ENCODE peak calls at places on chromosome 19, in five cellular contexts. R is SK-N-SH, P is neural progenitor cell, I is PC-3, D is colonic mucosa. C is an unnamed sample.

GRCh38 chr19:43739419-43739818 is 15.3 kb downstream of the SMG9 start:
- DNase-seq in R (no peak), P (no peak), I (no peak), D (peak; percentile 88), C (peak; percentile 49)

GRCh38 chr19:35363001-35363590 is 4.8 kb downstream of the FFAR3 start:
- DNase-seq in R (no peak), P (no peak), I (no peak), D (no peak), C (no peak)

GRCh38 chr19:10535613-10536012 is 8.1 kb upstream of the ATG4D start:
- DNase-seq in R (no peak), P (no peak), I (no peak), D (no peak), C (no peak)

GRCh38 chr19:28023064-28023463 is 1189.9 kb downstream of the UQCRFS1 start:
- DNase-seq in R (no peak), P (no peak), I (no peak), D (no peak), C (no peak)

GRCh38 chr19:50258918-50259372 is 55.5 kb downstream of the MYH14 start:
- DNase-seq in R (peak; percentile 71), P (peak; percentile 57), I (peak; percentile 21), D (peak; percentile 34), C (peak; percentile 87)

GRCh38 chr19:55451163-55451521 is 8.0 kb upstream of the SHISA7 start:
- DNase-seq in R (no peak), P (peak; percentile 54), I (no peak), D (no peak), C (peak; percentile 67)

GRCh38 chr19:49555600-49556411 is 24.6 kb downstream of the NOSIP start:
- DNase-seq in R (peak; percentile 95), P (peak; percentile 97), I (peak; percentile 35), D (peak; percentile 87), C (peak; percentile 98)

GRCh38 chr19:40424637-40425449 is 949 bp downstream of the SERTAD1 start:
- DNase-seq in R (no peak), P (peak; percentile 50), I (no peak), D (peak; percentile 75), C (peak; percentile 70)

GRCh38 chr19:41328157-41328817 is 18.3 kb downstream of the CCDC97 start:
- DNase-seq in R (no peak), P (no peak), I (no peak), D (no peak), C (no peak)

GRCh38 chr19:38024991-38025716 is 118.1 kb downstream of the SIPA1L3 start:
- DNase-seq in R (no peak), P (no peak), I (no peak), D (peak; percentile 36), C (peak; percentile 84)

GRCh38 chr19:927707-928401 is 2.0 kb downstream of the ARID3A start:
- DNase-seq in R (no peak), P (no peak), I (no peak), D (no peak), C (peak; percentile 72)

GRCh38 chr19:35211545-35212230 is 16.9 kb downstream of the FAM187B start:
- DNase-seq in R (no peak), P (no peak), I (no peak), D (peak; percentile 53), C (peak; percentile 17)

GRCh38 chr19:11577451-11578341 is at the start of gene ACP5:
- DNase-seq in R (peak; percentile 35), P (no peak), I (no peak), D (no peak), C (no peak)

GRCh38 chr19:42471554-42472249 is 29.0 kb upstream of the CXCL17 start:
- DNase-seq in R (no peak), P (no peak), I (peak; percentile 85), D (peak; percentile 68), C (peak; percentile 58)

GRCh38 chr19:58054792-58055482 is 4.1 kb upstream of the ZNF135 start:
- DNase-seq in R (no peak), P (peak; percentile 29), I (no peak), D (no peak), C (peak; percentile 66)

GRCh38 chr19:43594710-43595604 is 977 bp downstream of the IRGQ start:
- DNase-seq in R (peak; percentile 76), P (peak; percentile 91), I (peak; percentile 70), D (peak; percentile 61), C (peak; percentile 92)

GRCh38 chr19:17641181-17641580 is 47.0 kb downstream of the UNC13A start:
- DNase-seq in R (no peak), P (no peak), I (no peak), D (no peak), C (no peak)

GRCh38 chr19:14536926-14537692 is 7.7 kb downstream of the TECR start:
- DNase-seq in R (peak; percentile 80), P (peak; percentile 95), I (peak; percentile 88), D (peak; percentile 91), C (peak; percentile 98)

GRCh38 chr19:32651729-32652140 is 23.2 kb downstream of the ANKRD27 start:
- DNase-seq in R (peak; percentile 60), P (peak; percentile 81), I (no peak), D (peak; percentile 37), C (peak; percentile 91)

GRCh38 chr19:37007587-37008220 is 70.5 kb upstream of the ZNF420 start:
- DNase-seq in R (peak; percentile 28), P (no peak), I (no peak), D (peak; percentile 41), C (no peak)

GRCh38 chr19:31666126-31666525 is 316.9 kb upstream of the TSHZ3 start:
- DNase-seq in R (no peak), P (no peak), I (no peak), D (no peak), C (no peak)

GRCh38 chr19:28313633-28314032 is 899.3 kb downstream of the UQCRFS1 start:
- DNase-seq in R (no peak), P (no peak), I (peak; percentile 2), D (no peak), C (no peak)

DNA sequence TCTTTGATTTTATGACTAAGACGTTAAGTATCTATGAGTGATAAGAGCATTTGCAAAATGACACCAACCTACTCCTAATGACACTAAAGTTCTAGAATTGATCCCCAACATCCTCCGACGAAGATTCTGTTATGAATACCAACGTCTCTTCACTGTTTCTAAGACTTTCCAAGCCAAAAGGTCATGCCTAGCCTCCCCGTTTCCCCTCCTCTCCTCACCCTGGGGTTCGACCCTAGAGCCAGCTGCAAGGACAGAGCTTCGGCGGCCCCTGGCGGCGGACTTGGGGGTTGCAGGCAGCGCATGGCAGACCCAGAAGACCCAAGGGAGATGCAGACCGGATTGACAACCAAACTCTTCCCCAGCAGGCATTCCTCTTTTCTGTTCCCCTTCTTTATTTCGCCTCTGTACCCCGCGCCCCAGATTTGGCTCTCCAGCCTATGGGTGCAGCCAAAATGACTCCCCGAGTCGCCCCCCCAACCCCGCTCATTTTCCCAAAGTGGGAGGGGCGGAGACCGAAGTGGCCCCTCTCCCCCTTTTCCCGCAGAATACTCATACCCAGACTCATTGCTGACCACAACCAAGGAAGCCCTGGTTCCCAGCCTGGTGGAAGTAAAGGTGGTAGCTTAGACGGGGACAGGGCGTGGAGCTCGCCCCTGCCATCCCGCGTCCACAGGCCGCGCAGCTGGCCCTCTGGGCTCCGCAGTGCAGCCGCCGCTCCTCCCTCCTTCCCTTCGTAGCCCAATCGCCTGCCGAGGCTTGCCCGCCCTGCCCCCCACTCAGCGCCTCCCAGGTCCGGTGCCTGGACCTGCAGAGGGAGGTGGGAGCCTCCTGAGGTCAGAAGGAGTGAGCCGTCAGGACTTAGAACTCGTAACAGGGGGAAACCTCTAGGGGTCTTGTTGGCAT is 4.1 kb upstream of the EML2 start:
- DNase-seq in R (peak; percentile 94), P (peak; percentile 91), I (peak; percentile 73), D (peak; percentile 94), C (peak; percentile 99)
- H3K9ac ChIP-seq in R (peak overlapping the region; percentile 25), P (no peak overlapping the region), I (no peak overlapping the region), D (no peak overlapping the region), C (no peak overlapping the region)

DNA sequence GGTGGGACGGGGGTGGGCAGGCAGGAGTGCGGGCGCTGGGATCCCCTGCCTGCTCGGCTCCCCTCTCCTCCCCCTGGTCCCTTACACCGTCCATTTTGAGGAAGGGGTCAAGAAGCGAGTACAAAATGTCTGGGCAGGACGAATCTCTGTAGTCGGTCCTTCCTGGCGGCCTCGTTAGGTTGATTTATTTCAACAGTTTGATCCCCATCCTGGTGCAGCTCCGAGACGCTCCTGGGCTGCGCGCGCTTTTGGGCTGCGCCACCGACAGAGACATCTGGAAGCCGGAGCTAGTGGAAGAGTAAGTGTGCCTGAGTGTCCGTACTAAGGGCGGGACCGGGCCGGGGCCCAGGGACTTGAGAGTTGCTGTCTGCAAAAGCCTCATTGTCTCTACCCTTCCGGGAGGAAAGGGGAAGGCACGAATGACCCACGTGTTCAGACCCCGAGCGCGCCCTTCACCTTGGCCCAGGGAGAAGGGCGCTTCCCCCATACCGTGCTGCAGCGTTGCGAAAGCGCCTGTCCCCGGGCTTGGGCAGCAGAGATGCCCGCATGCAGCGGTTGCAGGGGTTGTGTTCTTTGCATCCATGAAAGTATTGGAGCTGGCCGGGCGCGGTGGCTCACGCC is 1.8 kb downstream of the ZNF114 start:
- DNase-seq in R (peak; percentile 81), P (peak; percentile 76), I (peak; percentile 23), D (peak; percentile 32), C (peak; percentile 91)
- H3K9ac ChIP-seq in R (no peak overlapping the region), P (peak overlapping the region; percentile 43), I (peak overlapping the region; percentile 33), D (peak overlapping the region; percentile 26), C (peak overlapping the region; percentile 84)

DNA sequence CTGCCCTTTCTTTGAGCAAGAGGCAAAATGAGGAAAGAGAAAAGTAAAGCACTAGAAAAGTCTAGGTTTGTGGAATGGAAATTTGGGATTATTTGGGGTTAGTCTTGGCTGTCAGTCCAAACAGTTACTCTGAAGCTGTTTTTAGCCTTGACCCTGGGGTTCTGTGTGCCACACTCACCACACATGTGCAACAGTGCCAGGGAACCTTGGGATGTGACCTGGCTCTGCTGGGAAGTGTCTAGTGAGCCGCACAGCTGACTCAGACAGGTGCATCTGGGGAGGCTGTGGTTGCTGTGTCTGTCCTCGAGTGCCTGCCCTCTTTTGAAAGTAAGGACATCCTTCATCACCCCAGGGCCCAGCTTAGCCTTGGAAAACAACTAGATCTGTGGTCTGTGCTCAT is 15.8 kb downstream of the MICOS13 start:
- DNase-seq in R (no peak), P (no peak), I (no peak), D (no peak), C (no peak)
- H3K9ac ChIP-seq in R (no peak overlapping the region), P (no peak overlapping the region), I (no peak overlapping the region), D (no peak overlapping the region), C (no peak overlapping the region)

DNA sequence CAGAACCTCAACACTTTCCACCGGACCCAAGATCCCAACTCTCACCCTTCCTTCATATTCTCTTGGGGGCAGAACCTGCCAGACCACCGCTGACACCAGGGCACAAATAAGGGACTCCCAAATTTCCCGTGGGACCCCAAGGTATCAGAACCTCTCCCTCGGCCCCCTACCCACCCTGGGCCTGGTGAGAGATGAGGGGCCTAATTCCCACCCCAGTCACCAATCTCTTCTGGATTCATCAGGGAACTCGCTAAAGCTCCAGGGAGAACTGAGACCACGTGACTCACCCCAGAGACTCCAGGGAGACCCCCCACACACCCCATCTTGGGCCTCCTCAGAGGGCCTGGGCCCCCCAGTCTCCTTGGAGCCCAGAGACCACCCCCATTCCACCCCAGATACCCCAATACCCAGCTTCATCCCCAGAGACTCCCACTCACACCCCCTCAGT is 1.8 kb downstream of the LMNB2 start:
- DNase-seq in R (no peak), P (no peak), I (no peak), D (no peak), C (no peak)
- H3K9ac ChIP-seq in R (peak overlapping the region; percentile 95), P (peak overlapping the region; percentile 83), I (peak overlapping the region; percentile 97), D (peak overlapping the region; percentile 76), C (peak overlapping the region; percentile 91)